ENCODE peak calls at places on chromosomes 1 and 21, in six cellular contexts. Z is H9, G is upper lobe of right lung, C is spleen, P is ovary, V is endodermal cell. Y is an unnamed sample.

GRCh38 chr1:233406339-233406960 is 78.9 kb downstream of the MAP3K21 start:
- DNase-seq in Z (no peak), V (no peak), G (no peak), C (no peak), P (no peak), Y (no peak)

GRCh38 chr1:169486281-169486904 is 649 bp upstream of the SLC19A2 start:
- DNase-seq in C (no peak), Z (no peak), G (no peak), P (no peak), V (no peak), Y (no peak)

GRCh38 chr21:32320726-32321125 is 22.1 kb downstream of the MRAP start:
- DNase-seq in P (no peak), Z (no peak), C (no peak), G (no peak), V (no peak), Y (no peak)

GRCh38 chr1:149885364-149886111 is 13.8 kb upstream of the BOLA1 start:
- DNase-seq in Z (peak; percentile 79), C (peak; percentile 94), P (peak; percentile 85), V (peak; percentile 88), G (peak; percentile 93), Y (peak; percentile 71)

GRCh38 chr1:115330480-115331013 is 7.5 kb downstream of the NGF start:
- DNase-seq in G (no peak), Z (no peak), V (no peak), C (no peak), P (peak; percentile 50), Y (peak; percentile 62)

GRCh38 chr1:178594133-178594532 is 81.2 kb downstream of the TEX35 start:
- DNase-seq in G (no peak), V (no peak), Z (no peak), C (no peak), P (no peak), Y (no peak)

GRCh38 chr21:35093514-35093913 is 44.4 kb upstream of the RUNX1 start:
- DNase-seq in P (no peak), G (no peak), Z (no peak), C (no peak), V (no peak), Y (no peak)

GRCh38 chr1:194931166-194931565 is 1677.1 kb downstream of the KCNT2 start:
- DNase-seq in C (no peak), P (no peak), G (no peak), V (no peak), Z (no peak), Y (no peak)

GRCh38 chr1:47804127-47804526 is 193.1 kb downstream of the TRABD2B start:
- DNase-seq in V (no peak), Z (no peak), C (no peak), P (no peak), G (no peak), Y (no peak)

GRCh38 chr1:8914471-8914870 is 31.2 kb upstream of the CA6 start:
- DNase-seq in G (no peak), Z (no peak), P (no peak), C (no peak), V (peak; percentile 84), Y (no peak)

GRCh38 chr1:2015383-2015735 is 3.8 kb upstream of the GABRD start:
- DNase-seq in Z (no peak), C (no peak), V (no peak), G (no peak), P (no peak), Y (no peak)

GRCh38 chr1:25784575-25785051 is 15.4 kb upstream of the SELENON start:
- DNase-seq in C (no peak), P (no peak), Z (no peak), G (no peak), V (no peak), Y (no peak)

GRCh38 chr21:38910390-38911008 is 104.8 kb downstream of the ETS2 start:
- DNase-seq in C (no peak), Z (no peak), P (no peak), G (no peak), V (no peak), Y (peak; percentile 89)

GRCh38 chr1:151050051-151050688 is 2.6 kb downstream of the C1orf56 start:
- DNase-seq in Z (no peak), G (no peak), C (no peak), V (no peak), P (no peak), Y (no peak)
- H3K4me1 ChIP-seq in Z (no peaks in the 10 kb centered on the region), G (peaks cover 14% of the 10 kb centered on the region), C (peaks cover 85% of the 10 kb centered on the region), V (no peaks in the 10 kb centered on the region), P (no peaks in the 10 kb centered on the region), Y (peaks cover 19% of the 10 kb centered on the region)

GRCh38 chr1:923131-923990 is at the start of gene SAMD11:
- DNase-seq in C (peak; percentile 88), V (peak; percentile 91), Z (peak; percentile 68), P (peak; percentile 82), G (peak; percentile 90), Y (peak; percentile 80)

GRCh38 chr1:919271-919872 is 4.4 kb upstream of the SAMD11 start:
- DNase-seq in G (no peak), C (no peak), Z (no peak), V (no peak), P (no peak), Y (no peak)

GRCh38 chr1:920008-920407 is 3.7 kb upstream of the SAMD11 start:
- DNase-seq in Z (no peak), C (no peak), P (no peak), G (peak; percentile 84), V (no peak), Y (no peak)

GRCh38 chr1:920506-920905 is 3.2 kb upstream of the SAMD11 start:
- DNase-seq in C (no peak), V (no peak), P (no peak), G (no peak), Z (no peak), Y (no peak)

GRCh38 chr1:921011-921837 is 2.5 kb upstream of the SAMD11 start:
- DNase-seq in P (peak; percentile 64), Z (peak; percentile 80), G (peak; percentile 80), C (no peak), V (peak; percentile 92), Y (peak; percentile 60)
- H3K4me1 ChIP-seq in P (peaks cover 18% of the 10 kb centered on the region), Z (no peaks in the 10 kb centered on the region), G (peaks cover 38% of the 10 kb centered on the region), C (peaks cover 81% of the 10 kb centered on the region), V (peaks cover 6% of the 10 kb centered on the region), Y (peaks cover 34% of the 10 kb centered on the region)

DNA sequence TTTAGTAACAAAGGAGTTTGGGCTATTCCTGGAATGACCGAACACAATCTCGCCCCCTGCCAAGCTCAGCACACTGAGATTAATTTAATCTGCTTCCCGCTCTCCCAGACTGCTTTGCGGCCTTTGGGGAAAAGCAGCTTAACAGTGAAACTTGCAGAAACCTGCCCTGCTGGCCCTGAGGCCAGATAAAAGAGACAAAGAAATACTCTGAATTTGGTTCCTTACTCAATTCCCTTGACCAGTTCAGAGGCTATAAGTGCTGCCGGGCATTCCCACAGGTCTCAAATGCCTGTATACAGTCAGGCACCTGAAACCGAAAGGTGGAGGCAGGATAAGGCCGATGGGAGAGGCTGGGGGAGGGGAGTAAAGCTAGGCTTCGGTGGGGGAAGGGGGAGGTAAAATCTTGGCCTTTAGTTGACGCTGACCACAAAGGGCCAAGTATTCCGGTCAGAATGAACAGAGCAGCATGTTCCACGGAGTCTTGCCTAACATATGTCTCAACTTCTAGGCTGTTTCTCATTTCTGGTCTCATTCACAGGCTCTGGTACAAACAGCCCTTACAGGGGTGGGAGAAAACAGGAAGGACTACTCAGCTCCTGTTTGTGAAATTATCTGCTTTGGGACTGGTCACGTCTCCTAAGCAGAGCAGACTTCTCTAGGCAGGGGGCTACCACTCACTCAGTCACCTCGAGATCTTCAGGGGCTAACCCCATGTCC is 17.8 kb upstream of the A3GALT2 start:
- DNase-seq in C (peak; percentile 80), V (peak; percentile 88), P (peak; percentile 47), Z (no peak), G (no peak), Y (peak; percentile 75)
- H3K4me1 ChIP-seq in C (peaks cover 100% of the 10 kb centered on the region), V (peaks cover 55% of the 10 kb centered on the region), P (peaks cover 45% of the 10 kb centered on the region), Z (peaks cover 10% of the 10 kb centered on the region), G (peaks cover 97% of the 10 kb centered on the region), Y (peaks cover 95% of the 10 kb centered on the region)

GRCh38 chr1:21325731-21326387 is 35.6 kb upstream of the ECE1 start:
- DNase-seq in P (no peak), G (no peak), Z (no peak), C (no peak), V (no peak), Y (no peak)
- H3K4me1 ChIP-seq in P (peaks cover 59% of the 10 kb centered on the region), G (peaks cover 55% of the 10 kb centered on the region), Z (peaks cover 14% of the 10 kb centered on the region), C (peaks cover 94% of the 10 kb centered on the region), V (peaks cover 38% of the 10 kb centered on the region), Y (peaks cover 52% of the 10 kb centered on the region)

GRCh38 chr1:226697151-226697575 is 41.9 kb downstream of the ITPKB start:
- DNase-seq in G (no peak), C (no peak), Z (no peak), P (no peak), V (no peak), Y (peak; percentile 92)

GRCh38 chr1:226697608-226698544 is 41.2 kb downstream of the ITPKB start:
- DNase-seq in G (no peak), V (no peak), P (no peak), Z (no peak), C (no peak), Y (no peak)

GRCh38 chr1:226696552-226696951 is 42.5 kb downstream of the ITPKB start:
- DNase-seq in C (no peak), G (no peak), V (no peak), P (no peak), Z (no peak), Y (peak; percentile 31)

GRCh38 chr1:226699166-226699565 is 39.9 kb downstream of the ITPKB start:
- DNase-seq in Z (no peak), P (no peak), C (peak; percentile 84), G (no peak), V (no peak), Y (no peak)

GRCh38 chr1:226698659-226699058 is 40.4 kb downstream of the ITPKB start:
- DNase-seq in V (no peak), Z (no peak), P (no peak), C (no peak), G (no peak), Y (no peak)
- H3K4me1 ChIP-seq in V (peaks cover 6% of the 10 kb centered on the region), Z (peaks cover 10% of the 10 kb centered on the region), P (peaks cover 4% of the 10 kb centered on the region), C (peaks cover 23% of the 10 kb centered on the region), G (peaks cover 27% of the 10 kb centered on the region), Y (peaks cover 42% of the 10 kb centered on the region)

GRCh38 chr1:93081716-93082115 is 2.6 kb downstream of the MTF2 start:
- DNase-seq in G (no peak), C (no peak), P (no peak), V (no peak), Z (no peak), Y (peak; percentile 57)

GRCh38 chr1:93078935-93079654 is at the start of gene MTF2:
- DNase-seq in Z (peak; percentile 97), P (peak; percentile 99), G (peak; percentile 98), C (peak; percentile 99), V (peak; percentile 98), Y (peak; percentile 94)

GRCh38 chr1:93082313-93082712 is 3.2 kb downstream of the MTF2 start:
- DNase-seq in Z (no peak), P (no peak), G (no peak), V (no peak), C (no peak), Y (no peak)

GRCh38 chr1:93079685-93080141 is 630 bp downstream of the MTF2 start:
- DNase-seq in C (peak; percentile 79), Z (peak; percentile 49), V (peak; percentile 72), P (peak; percentile 42), G (peak; percentile 70), Y (peak; percentile 11)

GRCh38 chr1:93080424-93080823 is 1.3 kb downstream of the MTF2 start:
- DNase-seq in G (no peak), P (no peak), V (no peak), Z (no peak), C (no peak), Y (peak; percentile 68)
- H3K4me1 ChIP-seq in G (peaks cover 18% of the 10 kb centered on the region), P (no peaks in the 10 kb centered on the region), V (peaks cover 4% of the 10 kb centered on the region), Z (no peaks in the 10 kb centered on the region), C (peaks cover 65% of the 10 kb centered on the region), Y (peaks cover 22% of the 10 kb centered on the region)

GRCh38 chr1:207022996-207023679 is 9.4 kb downstream of the C1orf116 start:
- DNase-seq in V (no peak), G (no peak), P (no peak), C (no peak), Z (no peak), Y (no peak)
- H3K4me1 ChIP-seq in V (peaks cover 8% of the 10 kb centered on the region), G (peaks cover 26% of the 10 kb centered on the region), P (peaks cover 7% of the 10 kb centered on the region), C (peaks cover 45% of the 10 kb centered on the region), Z (peaks cover 5% of the 10 kb centered on the region), Y (peaks cover 95% of the 10 kb centered on the region)

Y was measured in mammary epithelial cell.